ENCODE peak calls at places on chromosome X, in nine cellular contexts. X, D, V, M, C, B, T, U and L are unnamed samples.

GRCh38 chrX:69070949-69071650 is 94.2 kb downstream of the PJA1 start:
- DNase-seq in X (peak; percentile 20), D (no peak), V (no peak), M (no peak), C (no peak), B (peak; percentile 86), T (no peak), U (peak; percentile 80), L (no peak)

GRCh38 chrX:34300871-34301270 is 168.8 kb upstream of the FAM47A start:
- DNase-seq in X (peak; percentile 66), D (peak; percentile 4), V (no peak), M (peak; percentile 61), C (peak; percentile 47), B (no peak), T (peak; percentile 70), U (no peak), L (peak; percentile 28)

GRCh38 chrX:72120798-72121197 is 10.9 kb downstream of the RTL5 start:
- DNase-seq in X (no peak), D (no peak), V (no peak), M (no peak), C (no peak), B (no peak), T (no peak), U (no peak), L (no peak)

GRCh38 chrX:74133156-74133796 is 170.7 kb upstream of the ZCCHC13 start:
- DNase-seq in X (peak; percentile 80), D (peak; percentile 18), V (no peak), M (no peak), C (no peak), B (no peak), T (peak; percentile 75), U (no peak), L (peak; percentile 56)

GRCh38 chrX:109577055-109577454 is 40.4 kb downstream of the NXT2 start:
- DNase-seq in X (no peak), D (no peak), V (no peak), M (no peak), C (no peak), B (no peak), T (no peak), U (no peak), L (no peak)

GRCh38 chrX:150155396-150156048 is 207.6 kb upstream of the MAMLD1 start:
- DNase-seq in X (peak; percentile 68), D (peak; percentile 10), V (no peak), M (peak; percentile 40), C (no peak), B (no peak), T (peak; percentile 25), U (no peak), L (no peak)

GRCh38 chrX:153900806-153901752 is 3.4 kb upstream of the AVPR2 start:
- DNase-seq in X (peak; percentile 89), D (peak; percentile 60), V (no peak), M (peak; percentile 90), C (no peak), B (peak; percentile 68), T (peak; percentile 90), U (peak; percentile 82), L (no peak)

GRCh38 chrX:43269201-43269600 is 386.9 kb upstream of the MAOA start:
- DNase-seq in X (no peak), D (no peak), V (no peak), M (no peak), C (no peak), B (no peak), T (peak; percentile 6), U (no peak), L (no peak)

GRCh38 chrX:115616943-115617563 is 56.1 kb downstream of the PLS3 start:
- DNase-seq in X (peak; percentile 20), D (no peak), V (no peak), M (peak; percentile 84), C (no peak), B (no peak), T (peak; percentile 84), U (no peak), L (no peak)

GRCh38 chrX:126063984-126064383 is 102.1 kb downstream of the DCAF12L2 start:
- DNase-seq in X (no peak), D (no peak), V (no peak), M (no peak), C (no peak), B (no peak), T (no peak), U (no peak), L (no peak)

GRCh38 chrX:154735695-154736393 is 15.0 kb downstream of the GAB3 start:
- DNase-seq in X (peak; percentile 94), D (peak; percentile 70), V (no peak), M (peak; percentile 63), C (no peak), B (peak; percentile 70), T (peak; percentile 92), U (peak; percentile 70), L (no peak)

GRCh38 chrX:42384956-42385355 is 393.0 kb downstream of the PPP1R2C start:
- DNase-seq in X (no peak), D (no peak), V (no peak), M (no peak), C (no peak), B (no peak), T (no peak), U (no peak), L (no peak)

GRCh38 chrX:103656623-103657022 is 27.8 kb downstream of the TCEAL1 start:
- DNase-seq in X (no peak), D (no peak), V (no peak), M (no peak), C (no peak), B (no peak), T (peak; percentile 58), U (no peak), L (peak; percentile 86)

GRCh38 chrX:3651272-3651671 is 62.2 kb downstream of the PRKX start:
- DNase-seq in X (peak; percentile 57), D (no peak), V (no peak), M (no peak), C (no peak), B (no peak), T (peak; percentile 43), U (no peak), L (peak; percentile 6)

GRCh38 chrX:147570483-147570882 is 341.2 kb upstream of the FMR1 start:
- DNase-seq in X (no peak), D (no peak), V (no peak), M (no peak), C (no peak), B (no peak), T (peak; percentile 2), U (no peak), L (no peak)

GRCh38 chrX:80648023-80648422 is 161.7 kb downstream of the BRWD3 start:
- DNase-seq in X (peak; percentile 29), D (no peak), V (no peak), M (no peak), C (no peak), B (no peak), T (peak; percentile 9), U (no peak), L (no peak)